ENCODE peak calls at places on chromosomes 3 and 15, in six cellular contexts. M is tibial artery, L is brain microvascular endothelial cell, X is gastrocnemius medialis, H is psoas muscle, D is GM10248. R is an unnamed sample.

GRCh38 chr3:171824076-171824475 is 13.8 kb upstream of the PLD1 start:
- DNase-seq in X (no peak), H (no peak), M (no peak), D (no peak), L (no peak), R (no peak)

GRCh38 chr15:91555307-91555706 is 298.2 kb upstream of the SLCO3A1 start:
- DNase-seq in M (no peak), L (peak), H (no peak), X (no peak), D (no peak), R (no peak)

GRCh38 chr3:122560680-122561079 is 3.4 kb downstream of the PARP9 start:
- DNase-seq in X (no peak), H (no peak), L (peak), M (no peak), D (peak), R (peak)

GRCh38 chr15:89101302-89102191 is 13.3 kb downstream of the ABHD2 start:
- DNase-seq in M (peak), H (peak), L (peak), D (peak), X (peak), R (no peak)

GRCh38 chr3:10339376-10339955 is 18.6 kb upstream of the SEC13 start:
- DNase-seq in M (no peak), X (no peak), H (peak), L (no peak), D (no peak), R (no peak)

GRCh38 chr3:167493240-167493639 is 19.4 kb upstream of the SERPINI2 start:
- DNase-seq in L (no peak), H (no peak), X (no peak), M (no peak), D (no peak), R (no peak)

GRCh38 chr15:31402511-31403056 is 75.9 kb downstream of the KLF13 start:
- DNase-seq in X (no peak), M (peak), D (no peak), H (peak), L (peak), R (no peak)

GRCh38 chr15:79184465-79184892 is 93.9 kb upstream of the RASGRF1 start:
- DNase-seq in H (peak), L (peak), X (peak), M (peak), D (peak), R (peak)

GRCh38 chr3:57756528-57757401 is 656 bp downstream of the SLMAP start:
- DNase-seq in X (peak), M (peak), D (peak), H (peak), L (peak), R (peak)

GRCh38 chr3:100789582-100789981 is 80.3 kb downstream of the TFG start:
- DNase-seq in H (no peak), L (no peak), D (no peak), X (no peak), M (no peak), R (no peak)

GRCh38 chr3:83734656-83735055 is 1224.1 kb upstream of the CADM2 start:
- DNase-seq in X (no peak), L (no peak), H (no peak), M (no peak), D (no peak), R (no peak)

GRCh38 chr15:88574062-88574461 is 27.6 kb upstream of the DET1 start:
- DNase-seq in D (no peak), H (no peak), L (no peak), X (no peak), M (no peak), R (no peak)

GRCh38 chr15:29672923-29673809 is 149.1 kb downstream of the TJP1 start:
- DNase-seq in L (no peak), H (no peak), D (no peak), M (no peak), X (no peak), R (no peak)

GRCh38 chr15:92069308-92070244 is 216.1 kb downstream of the SLCO3A1 start:
- DNase-seq in X (peak), D (no peak), H (no peak), L (peak), M (peak), R (no peak)

GRCh38 chr15:60074181-60074885 is 70.2 kb downstream of the FOXB1 start:
- DNase-seq in D (no peak), M (no peak), H (no peak), L (peak), X (no peak), R (no peak)

GRCh38 chr3:16304065-16305010 is 39.3 kb downstream of the OXNAD1 start:
- DNase-seq in D (no peak), L (peak), X (no peak), H (no peak), M (no peak), R (no peak)

GRCh38 chr15:42157381-42157780 is 945 bp upstream of the PLA2G4F start:
- DNase-seq in D (no peak), X (no peak), H (no peak), M (no peak), L (no peak), R (no peak)

GRCh38 chr3:147574622-147575021 is 165.5 kb downstream of the ZIC1 start:
- DNase-seq in L (no peak), M (no peak), H (no peak), X (no peak), D (no peak), R (no peak)

GRCh38 chr3:39065197-39065596 is 13.4 kb downstream of the WDR48 start:
- DNase-seq in X (no peak), L (peak), D (peak), M (no peak), H (no peak), R (peak)

GRCh38 chr3:106809633-106810460 is 567.4 kb upstream of the CCDC54 start:
- DNase-seq in X (no peak), M (no peak), D (no peak), H (no peak), L (peak), R (no peak)

GRCh38 chr3:38314112-38314766 is 32.1 kb downstream of the SLC22A14 start:
- DNase-seq in H (no peak), L (no peak), M (no peak), X (no peak), D (no peak), R (no peak)

GRCh38 chr3:32129832-32130231 is 23.4 kb downstream of the GPD1L start:
- DNase-seq in H (no peak), X (no peak), M (no peak), D (no peak), L (no peak), R (no peak)

GRCh38 chr15:57551717-57552677 is 39.7 kb upstream of the MYZAP start:
- DNase-seq in D (no peak), X (no peak), H (no peak), L (peak), M (no peak), R (no peak)

GRCh38 chr3:8416965-8417364 is 84.7 kb upstream of the LMCD1 start:
- DNase-seq in L (peak), X (no peak), H (no peak), D (no peak), M (no peak), R (no peak)

GRCh38 chr15:37891754-37892368 is 42.6 kb upstream of the TMCO5A start:
- DNase-seq in L (peak), X (no peak), H (no peak), D (no peak), M (no peak), R (no peak)

GRCh38 chr3:190811775-190812480 is 50.6 kb downstream of the GMNC start:
- DNase-seq in D (peak), L (peak), M (no peak), X (no peak), H (no peak), R (peak)

GRCh38 chr3:12993623-12994356 is 79.4 kb downstream of the IQSEC1 start:
- DNase-seq in X (no peak), L (no peak), M (no peak), H (peak), D (peak), R (peak)

GRCh38 chr3:71753716-71754609 is at the start of gene GPR27:
- DNase-seq in L (no peak), M (no peak), H (peak), D (no peak), X (no peak), R (peak)

GRCh38 chr3:45055032-45055410 is 28.9 kb downstream of the CLEC3B start:
- DNase-seq in D (no peak), M (no peak), L (no peak), X (no peak), H (no peak), R (no peak)

GRCh38 chr3:94089126-94089525 is 26.3 kb downstream of the NSUN3 start:
- DNase-seq in H (no peak), X (no peak), D (no peak), M (no peak), L (no peak), R (no peak)

GRCh38 chr3:158794936-158795518 is 6.8 kb upstream of the MFSD1 start:
- DNase-seq in L (peak), M (no peak), H (no peak), X (no peak), D (no peak), R (no peak)

GRCh38 chr3:10353160-10353559 is 32.2 kb upstream of the SEC13 start:
- DNase-seq in M (no peak), X (no peak), H (peak), D (no peak), L (no peak), R (no peak)

GRCh38 chr15:36970522-36970921 is 129.8 kb downstream of the MEIS2 start:
- DNase-seq in X (no peak), D (no peak), H (no peak), M (no peak), L (no peak), R (no peak)

GRCh38 chr3:111751961-111752360 is 107.1 kb upstream of the PHLDB2 start:
- DNase-seq in D (no peak), L (peak), H (no peak), X (no peak), M (no peak), R (no peak)

GRCh38 chr15:78626611-78627010 is 5.8 kb upstream of the CHRNA3 start:
- DNase-seq in X (no peak), H (no peak), M (no peak), D (no peak), L (no peak), R (no peak)

GRCh38 chr3:61684386-61684785 is 123.0 kb downstream of the PTPRG start:
- DNase-seq in D (no peak), X (no peak), H (no peak), M (no peak), L (no peak), R (no peak)

GRCh38 chr3:56844536-56844935 is 42.8 kb upstream of the ARHGEF3 start:
- DNase-seq in L (no peak), X (no peak), M (no peak), H (no peak), D (no peak), R (no peak)

GRCh38 chr3:149527531-149528343 is 53.2 kb downstream of the TM4SF4 start:
- DNase-seq in L (no peak), M (no peak), D (no peak), H (no peak), X (no peak), R (no peak)
- TF ChIP-seq CTCF in L (peak), M (no peak), D (no peak), H (peak), X (no peak), R (no peak)

GRCh38 chr15:66292261-66293084 is 895 bp upstream of the DIS3L start:
- DNase-seq in H (no peak), M (no peak), D (no peak), X (no peak), L (no peak), R (no peak)

GRCh38 chr15:66294157-66294931 is 976 bp downstream of the DIS3L start:
- DNase-seq in L (peak), X (no peak), D (peak), M (no peak), H (no peak), R (peak)

GRCh38 chr15:66293085-66293418 is 316 bp upstream of the DIS3L start:
- DNase-seq in L (no peak), H (no peak), D (no peak), M (no peak), X (no peak), R (no peak)

GRCh38 chr15:66294932-66295235 is 1.5 kb downstream of the DIS3L start:
- DNase-seq in L (peak), H (no peak), X (no peak), M (no peak), D (no peak), R (no peak)

GRCh38 chr15:66293419-66294156 is at the start of gene DIS3L:
- DNase-seq in D (peak), H (peak), X (peak), M (peak), L (no peak), R (peak)
- TF ChIP-seq CTCF in D (no peak), H (no peak), X (no peak), M (no peak), L (no peak), R (no peak)

GRCh38 chr3:161251716-161252115 is 30.6 kb downstream of the NMD3 start:
- DNase-seq in D (no peak), L (no peak), M (no peak), H (no peak), X (no peak), R (no peak)
- TF ChIP-seq CTCF in D (no peak), L (no peak), M (no peak), H (no peak), X (no peak), R (no peak)

GRCh38 chr3:27022096-27022761 is 347.0 kb downstream of the NEK10 start:
- DNase-seq in M (no peak), L (no peak), X (no peak), H (no peak), D (no peak), R (no peak)
- TF ChIP-seq CTCF in M (no peak), L (no peak), X (no peak), H (no peak), D (no peak), R (no peak)

GRCh38 chr15:75862796-75863195 is 19.5 kb downstream of the UBE2Q2 start:
- DNase-seq in L (no peak), X (no peak), H (no peak), M (no peak), D (no peak), R (no peak)

GRCh38 chr15:75861750-75862402 is 18.6 kb downstream of the UBE2Q2 start:
- DNase-seq in D (no peak), M (no peak), H (no peak), L (peak), X (no peak), R (no peak)

GRCh38 chr15:75857886-75858285 is 14.6 kb downstream of the UBE2Q2 start:
- DNase-seq in D (no peak), H (no peak), M (no peak), L (no peak), X (no peak), R (no peak)
- TF ChIP-seq CTCF in D (no peak), H (no peak), M (no peak), L (no peak), X (no peak), R (no peak)

DNA sequence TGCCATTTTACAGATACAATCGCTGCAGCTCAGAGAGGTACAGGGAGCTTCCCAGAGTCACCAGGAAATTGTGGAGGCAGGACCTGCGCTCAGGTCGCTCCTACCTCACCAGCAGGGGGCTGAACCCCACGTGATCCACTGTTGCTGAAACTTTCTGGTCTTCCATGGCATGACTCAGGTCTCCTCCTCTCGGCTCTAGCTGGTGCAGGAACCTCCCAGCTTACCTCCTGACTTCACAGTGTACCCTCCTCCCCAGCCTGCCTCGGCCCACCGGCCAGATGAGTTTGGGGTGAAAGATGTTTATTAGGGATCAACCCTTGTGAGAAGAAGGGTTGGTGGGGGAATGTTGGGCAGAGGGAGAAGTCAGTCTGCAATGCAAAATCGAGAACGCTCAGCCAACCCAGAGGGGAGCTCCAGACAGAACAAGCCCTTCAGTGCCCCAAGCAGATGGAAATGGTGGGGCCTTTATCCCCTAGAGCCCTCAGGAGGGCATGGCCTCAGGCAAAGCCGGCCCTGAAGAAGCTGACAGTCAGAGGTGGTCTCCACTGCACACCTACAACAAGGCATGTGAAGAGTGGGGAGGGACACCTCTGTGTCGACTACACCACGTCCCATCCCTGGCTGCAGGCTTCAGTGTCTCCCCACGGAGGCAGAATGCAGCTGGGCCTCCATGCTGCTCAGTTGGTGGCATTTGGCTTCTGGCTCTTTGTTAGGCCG is 118.6 kb upstream of the PRR20G start:
- DNase-seq in X (no peak), L (no peak), M (peak), H (no peak), D (no peak), R (no peak)
- TF ChIP-seq CTCF in X (no peak), L (peak), M (no peak), H (no peak), D (peak), R (no peak)

GRCh38 chr3:138331143-138331894 is 1.7 kb upstream of the NME9 start:
- DNase-seq in D (no peak), X (peak), H (peak), M (no peak), L (peak), R (no peak)
- TF ChIP-seq CTCF in D (no peak), X (peak), H (peak), M (no peak), L (peak), R (no peak)

R was measured in GM13976.